ENCODE peak calls at places on chromosomes 12 and 14, in four cellular contexts. R is K562, F is H1, A is GM12878. S is an unnamed sample.
A peak's percentile ranks its signal among the peaks of the same experiment; 100 is the strongest.

GRCh38 chr14:33945329-33945728 is 5.5 kb downstream of the EGLN3 start:
- DNase-seq in R (no peak), F (no peak), A (no peak), S (no peak)

GRCh38 chr12:125140918-125141573 is 75.8 kb downstream of the AACS start:
- DNase-seq in R (no peak), F (no peak), A (no peak), S (peak; percentile 76)

GRCh38 chr14:30974628-30975027 is 50.8 kb upstream of the AP4S1 start:
- DNase-seq in R (no peak), F (no peak), A (no peak), S (peak; percentile 34)

GRCh38 chr12:25186788-25187397 is 8.1 kb downstream of the DNAI7 start:
- DNase-seq in R (no peak), F (no peak), A (peak; percentile 35), S (peak; percentile 8)

GRCh38 chr12:13843841-13844240 is 137.6 kb downstream of the GRIN2B start:
- DNase-seq in R (no peak), F (no peak), A (no peak), S (no peak)

GRCh38 chr12:14775652-14776020 is 27.6 kb downstream of the WBP11 start:
- DNase-seq in R (no peak), F (no peak), A (no peak), S (peak; percentile 73)

GRCh38 chr14:94769413-94770250 is at the start of gene GSC:
- DNase-seq in R (no peak), F (peak; percentile 81), A (no peak), S (peak; percentile 5)

GRCh38 chr14:104800600-104801283 is at the start of gene ZBTB42:
- DNase-seq in R (peak; percentile 66), F (peak; percentile 74), A (no peak), S (peak; percentile 48)

GRCh38 chr12:94621662-94622359 is 28.5 kb downstream of the TMCC3 start:
- DNase-seq in R (no peak), F (no peak), A (peak; percentile 87), S (peak; percentile 47)

GRCh38 chr14:64201296-64201695 is 92.9 kb downstream of the ESR2 start:
- DNase-seq in R (no peak), F (no peak), A (no peak), S (no peak)

GRCh38 chr12:105330283-105330937 is at the start of gene C12orf75:
- DNase-seq in R (peak; percentile 74), F (peak; percentile 92), A (peak; percentile 77), S (peak; percentile 68)

GRCh38 chr12:1272132-1272531 is 281.1 kb downstream of the ERC1 start:
- DNase-seq in R (no peak), F (no peak), A (no peak), S (no peak)

GRCh38 chr14:103088921-103089320 is 4.9 kb downstream of the LBHD2 start:
- DNase-seq in R (no peak), F (no peak), A (no peak), S (no peak)

GRCh38 chr14:103091883-103092222 is 2.7 kb upstream of the EXOC3L4 start:
- DNase-seq in R (no peak), F (no peak), A (no peak), S (no peak)

GRCh38 chr14:103089386-103090335 is 4.9 kb upstream of the EXOC3L4 start:
- DNase-seq in R (no peak), F (no peak), A (no peak), S (no peak)

GRCh38 chr14:103091041-103091882 is 3.3 kb upstream of the EXOC3L4 start:
- DNase-seq in R (peak; percentile 90), F (peak; percentile 76), A (no peak), S (peak; percentile 47)

DNA sequence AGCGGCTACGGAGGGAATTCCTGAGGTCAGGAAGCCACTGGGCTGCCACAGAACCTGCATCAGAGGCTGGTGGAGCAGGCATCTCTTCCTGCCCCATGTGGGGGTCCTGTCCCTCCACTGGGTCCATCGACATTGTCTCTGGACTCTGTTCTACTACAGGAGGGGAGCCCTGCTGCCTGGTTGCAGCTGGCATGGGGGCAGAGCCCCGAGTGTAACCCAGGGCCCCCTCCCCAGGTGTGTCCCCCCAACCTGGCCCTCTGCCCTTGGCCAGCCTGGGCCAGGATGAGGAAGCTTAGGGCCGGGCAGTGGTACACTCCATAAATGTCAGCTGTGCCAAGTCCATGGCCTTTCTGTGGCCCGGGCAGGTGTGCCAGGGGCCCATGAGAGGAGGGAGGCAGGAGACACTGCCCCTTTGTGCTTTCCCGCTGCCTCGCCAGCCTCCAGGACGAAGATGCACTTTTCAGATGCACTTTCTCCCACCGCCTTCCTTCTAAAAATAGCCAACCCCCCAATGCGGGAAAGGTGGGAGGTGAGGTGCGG is 4.0 kb upstream of the EXOC3L4 start:
- DNase-seq in R (no peak), F (no peak), A (no peak), S (no peak)
- TF ChIP-seq CHD1 in R (no peak), F (no peak), A (no peak), S (no peak)

GRCh38 chr12:21562859-21563258 is 36.8 kb downstream of the SPX start:
- DNase-seq in R (no peak), F (no peak), A (no peak), S (no peak)
- H3K4me2 ChIP-seq in R (no peak overlapping the region), F (no peak overlapping the region), A (no peak overlapping the region), S (no peak overlapping the region)

GRCh38 chr12:71061451-71061850 is 96.3 kb downstream of the TSPAN8 start:
- DNase-seq in R (no peak), F (no peak), A (no peak), S (no peak)

GRCh38 chr12:71057330-71057729 is 100.5 kb downstream of the TSPAN8 start:
- DNase-seq in R (no peak), F (no peak), A (no peak), S (no peak)

GRCh38 chr12:71060426-71060825 is 97.4 kb downstream of the TSPAN8 start:
- DNase-seq in R (no peak), F (no peak), A (no peak), S (no peak)

DNA sequence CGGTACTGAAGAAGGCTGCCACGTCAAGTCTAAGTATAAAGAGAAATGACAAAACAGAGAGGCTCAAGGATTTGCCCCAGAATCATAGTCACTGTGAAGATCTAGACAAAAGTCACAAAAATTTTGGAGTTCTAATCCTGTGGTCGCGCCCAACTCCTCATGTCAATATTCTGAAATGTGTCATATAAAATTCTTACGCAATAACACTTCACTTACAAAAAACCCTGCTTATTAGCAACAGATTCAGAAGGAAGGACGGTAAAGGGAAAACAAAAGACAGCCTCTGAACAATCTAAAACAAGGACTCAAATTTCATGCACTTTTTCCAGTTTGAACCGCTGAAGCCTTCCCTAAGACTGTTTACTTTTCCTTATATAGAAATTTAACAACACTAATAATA is 94.7 kb downstream of the TSPAN8 start:
- DNase-seq in R (no peak), F (no peak), A (no peak), S (no peak)
- TF ChIP-seq CHD1 in R (no peak), F (no peak), A (no peak), S (no peak)

GRCh38 chr14:21526672-21527319 is 650 bp upstream of the SALL2 start:
- DNase-seq in R (peak; percentile 18), F (peak; percentile 79), A (no peak), S (no peak)
- H3K4me2 ChIP-seq in R (peak overlapping the region; percentile 76), F (peak overlapping the region; percentile 87), A (peak overlapping the region; percentile 79), S (peak overlapping the region; percentile 95)

DNA sequence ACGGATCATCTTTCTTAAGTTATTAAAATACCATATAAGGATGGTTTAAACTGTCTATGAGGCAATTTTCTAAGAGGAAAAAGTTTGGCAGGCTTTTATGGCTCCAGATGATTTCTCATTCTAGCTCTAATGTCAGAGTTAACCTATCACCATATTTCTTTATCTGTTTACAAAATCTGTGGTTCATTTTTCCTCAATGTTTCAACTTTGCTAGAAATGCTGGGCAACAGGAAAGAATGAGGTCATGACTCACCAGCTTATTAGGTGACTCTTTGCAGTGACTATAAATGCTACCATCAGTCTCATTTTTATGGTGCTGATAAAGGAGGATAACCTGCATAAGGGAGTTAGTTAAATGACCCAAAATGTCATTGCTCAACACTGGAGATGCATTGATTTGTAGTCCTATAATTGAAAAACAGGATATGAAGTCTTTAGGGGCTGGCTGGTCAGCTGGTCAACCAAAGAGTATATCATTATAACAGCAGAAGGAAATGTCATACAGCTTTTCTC is 45.3 kb upstream of the RAP1B start:
- DNase-seq in R (no peak), F (no peak), A (no peak), S (peak; percentile 88)
- TF ChIP-seq CHD1 in R (no peak), F (no peak), A (no peak), S (no peak)

DNA sequence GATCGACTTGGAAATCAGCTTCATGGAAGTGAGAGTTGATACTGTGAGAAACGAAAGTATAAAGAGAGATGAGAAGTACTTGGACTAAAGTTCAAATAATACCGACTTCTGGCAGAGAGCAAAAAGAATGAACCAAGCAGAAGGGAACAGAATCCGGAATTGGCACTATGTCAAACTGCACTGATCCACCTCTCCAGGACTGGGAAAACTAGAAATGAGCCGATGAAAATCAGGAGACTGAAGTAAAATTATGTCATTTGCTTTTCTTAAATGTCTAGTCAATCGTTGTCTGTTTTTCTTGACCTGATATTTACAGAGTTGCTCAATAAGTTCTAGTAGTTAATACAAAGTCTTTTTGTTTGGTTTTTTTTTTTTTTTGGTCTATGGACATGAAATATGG is 163.0 kb upstream of the FOXG1 start:
- DNase-seq in R (no peak), F (no peak), A (no peak), S (no peak)
- H3K4me2 ChIP-seq in R (no peak overlapping the region), F (no peak overlapping the region), A (no peak overlapping the region), S (no peak overlapping the region)

GRCh38 chr12:90977224-90977623 is 22.2 kb upstream of the CCER1 start:
- DNase-seq in R (no peak), F (no peak), A (no peak), S (peak; percentile 38)
- TF ChIP-seq CHD1 in R (no peak), F (no peak), A (no peak), S (no peak)

DNA sequence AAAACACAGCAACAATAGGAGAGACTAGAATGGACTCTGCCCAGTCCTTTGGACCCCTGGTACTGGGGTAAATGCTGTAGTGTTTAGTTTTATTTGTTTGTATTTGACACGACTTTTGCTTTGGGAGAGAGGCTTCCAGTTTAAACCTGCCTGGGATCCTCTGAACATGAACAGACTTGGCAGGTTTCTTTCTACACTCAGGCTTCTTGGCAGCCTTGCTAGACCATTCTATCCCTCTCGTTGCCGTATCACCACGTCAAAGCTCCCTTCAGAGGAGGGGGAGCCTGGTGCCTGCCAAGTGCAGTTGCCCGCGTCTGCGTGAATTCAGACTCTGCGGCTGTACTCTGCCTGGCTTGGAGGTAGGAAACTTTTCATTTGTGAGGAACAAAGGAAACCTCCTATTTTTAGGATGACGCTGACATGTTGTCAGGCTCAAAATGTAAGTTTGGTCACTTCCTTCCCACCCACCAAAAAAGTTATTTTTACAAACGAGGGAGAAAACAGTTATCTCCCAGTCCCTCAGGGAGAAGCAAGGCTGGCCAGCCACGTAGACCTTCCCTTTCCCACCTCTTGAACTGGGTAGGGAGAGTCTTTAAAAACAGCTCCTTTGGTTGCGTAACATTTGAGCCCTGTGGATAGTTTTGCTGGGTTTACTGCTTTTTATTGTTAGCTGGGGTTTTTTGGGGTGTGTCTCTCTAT is 26.0 kb downstream of the CD9 start:
- DNase-seq in R (no peak), F (no peak), A (no peak), S (peak; percentile 66)
- H3K4me2 ChIP-seq in R (no peak overlapping the region), F (no peak overlapping the region), A (no peak overlapping the region), S (no peak overlapping the region)

DNA sequence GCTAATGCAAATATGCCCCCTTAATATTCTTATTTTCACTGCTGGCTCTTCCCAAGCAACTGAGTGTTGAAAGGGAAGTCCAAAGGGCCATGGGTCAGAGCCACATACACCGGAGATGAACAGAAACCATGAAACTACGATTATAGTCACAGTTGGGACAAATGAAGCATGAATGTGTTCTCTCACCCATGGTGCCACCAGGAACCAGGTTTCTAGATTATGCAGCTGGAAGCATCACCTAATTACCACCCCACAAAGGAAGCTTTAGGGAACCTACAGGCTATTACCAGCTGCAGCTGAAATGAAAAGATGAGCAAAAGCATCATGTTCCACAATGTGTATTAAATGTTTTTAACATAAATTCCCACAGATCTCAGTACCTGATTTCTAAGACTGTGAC is 15.4 kb downstream of the TMTC1 start:
- DNase-seq in R (no peak), F (no peak), A (no peak), S (no peak)
- TF ChIP-seq CHD1 in R (no peak), F (no peak), A (no peak), S (no peak)

GRCh38 chr14:74510955-74511354 is 17.4 kb downstream of the ISCA2 start:
- DNase-seq in R (no peak), F (no peak), A (no peak), S (peak; percentile 81)
- H3K4me2 ChIP-seq in R (no peak overlapping the region), F (no peak overlapping the region), A (no peak overlapping the region), S (no peak overlapping the region)

S was measured in IMR-90.